ENCODE peak calls at places on chromosomes 13 and 19, in five cellular contexts. A is HEK293T, F is HepG2, E is NT2/D1, G is H1. N is an unnamed sample.

GRCh38 chr19:46618670-46619231 is 6.1 kb downstream of the PTGIR start:
- DNase-seq in A (no peak), F (no peak), E (no peak), G (no peak), N (peak)

GRCh38 chr13:74945637-74946036 is 536.3 kb downstream of the TBC1D4 start:
- DNase-seq in A (no peak), F (no peak), E (no peak), G (no peak), N (no peak)

GRCh38 chr13:52374873-52375411 is 31.0 kb downstream of the THSD1 start:
- DNase-seq in A (no peak), F (no peak), E (no peak), G (no peak), N (no peak)

GRCh38 chr19:11606484-11606883 is 9.2 kb downstream of the ZNF627 start:
- DNase-seq in A (no peak), F (no peak), E (no peak), G (no peak), N (no peak)

GRCh38 chr19:33767898-33768413 is 28.7 kb upstream of the KCTD15 start:
- DNase-seq in A (peak), F (peak), E (peak), G (peak), N (no peak)

GRCh38 chr19:51345076-51345620 is 3.2 kb upstream of the VSIG10L start:
- DNase-seq in A (no peak), F (no peak), E (no peak), G (no peak), N (no peak)

GRCh38 chr13:46373623-46374022 is 13.4 kb downstream of the RUBCNL start:
- DNase-seq in A (no peak), F (no peak), E (no peak), G (no peak), N (no peak)

GRCh38 chr13:113034451-113035208 is 65.6 kb downstream of the MCF2L start:
- DNase-seq in A (peak), F (peak), E (no peak), G (no peak), N (no peak)

GRCh38 chr13:34437873-34438272 is 504.2 kb upstream of the NBEA start:
- DNase-seq in A (no peak), F (no peak), E (no peak), G (no peak), N (no peak)

GRCh38 chr13:73303858-73304257 is 245.1 kb downstream of the KLF5 start:
- DNase-seq in A (no peak), F (no peak), E (no peak), G (peak), N (no peak)

GRCh38 chr13:85590231-85590931 is 208.8 kb downstream of the SLITRK6 start:
- DNase-seq in A (no peak), F (no peak), E (no peak), G (no peak), N (no peak)

GRCh38 chr13:41767801-41768200 is 193.1 kb downstream of the VWA8 start:
- DNase-seq in A (no peak), F (no peak), E (no peak), G (no peak), N (no peak)

GRCh38 chr19:56309511-56310185 is 5.0 kb downstream of the ZSCAN5A start:
- DNase-seq in A (peak), F (peak), E (peak), G (peak), N (no peak)

GRCh38 chr19:3708207-3708931 is at the start of gene TJP3:
- DNase-seq in A (no peak), F (peak), E (no peak), G (no peak), N (no peak)

GRCh38 chr13:72170571-72170970 is 303.6 kb upstream of the DACH1 start:
- DNase-seq in A (no peak), F (no peak), E (no peak), G (no peak), N (no peak)

GRCh38 chr19:12000152-12000981 is 35.1 kb downstream of the ZNF433 start:
- DNase-seq in A (no peak), F (no peak), E (no peak), G (no peak), N (peak)

GRCh38 chr13:102667911-102668310 is 26.9 kb downstream of the METTL21C start:
- DNase-seq in A (no peak), F (peak), E (no peak), G (no peak), N (no peak)

GRCh38 chr13:37617162-37617561 is 18.6 kb upstream of the POSTN start:
- DNase-seq in A (no peak), F (no peak), E (no peak), G (no peak), N (no peak)

GRCh38 chr13:24520733-24521132 is 8.2 kb upstream of the PARP4 start:
- DNase-seq in A (no peak), F (no peak), E (no peak), G (no peak), N (no peak)

GRCh38 chr19:49056101-49056901 is 1.2 kb downstream of the CGB7 start:
- DNase-seq in A (peak), F (peak), E (no peak), G (no peak), N (no peak)
- TF ChIP-seq SUZ12 in A (no peak), F (no peak), E (no peak), G (peak), N (peak)

GRCh38 chr13:97284558-97284957 is 62.4 kb downstream of the MBNL2 start:
- DNase-seq in A (no peak), F (no peak), E (no peak), G (no peak), N (no peak)

GRCh38 chr13:97283888-97284287 is 61.8 kb downstream of the MBNL2 start:
- DNase-seq in A (no peak), F (no peak), E (no peak), G (no peak), N (no peak)

GRCh38 chr13:97280478-97280877 is 58.3 kb downstream of the MBNL2 start:
- DNase-seq in A (no peak), F (no peak), E (no peak), G (no peak), N (no peak)

GRCh38 chr13:97281028-97281427 is 58.9 kb downstream of the MBNL2 start:
- DNase-seq in A (no peak), F (no peak), E (no peak), G (no peak), N (no peak)

GRCh38 chr13:97282705-97283104 is 60.6 kb downstream of the MBNL2 start:
- DNase-seq in A (no peak), F (no peak), E (no peak), G (no peak), N (no peak)
- TF ChIP-seq SUZ12 in A (no peak), F (no peak), E (no peak), G (no peak), N (no peak)

GRCh38 chr13:86906458-86906857 is 764.7 kb upstream of the SLITRK5 start:
- DNase-seq in A (no peak), F (no peak), E (no peak), G (no peak), N (no peak)

GRCh38 chr13:86909318-86909717 is 761.9 kb upstream of the SLITRK5 start:
- DNase-seq in A (no peak), F (no peak), E (no peak), G (no peak), N (no peak)

DNA sequence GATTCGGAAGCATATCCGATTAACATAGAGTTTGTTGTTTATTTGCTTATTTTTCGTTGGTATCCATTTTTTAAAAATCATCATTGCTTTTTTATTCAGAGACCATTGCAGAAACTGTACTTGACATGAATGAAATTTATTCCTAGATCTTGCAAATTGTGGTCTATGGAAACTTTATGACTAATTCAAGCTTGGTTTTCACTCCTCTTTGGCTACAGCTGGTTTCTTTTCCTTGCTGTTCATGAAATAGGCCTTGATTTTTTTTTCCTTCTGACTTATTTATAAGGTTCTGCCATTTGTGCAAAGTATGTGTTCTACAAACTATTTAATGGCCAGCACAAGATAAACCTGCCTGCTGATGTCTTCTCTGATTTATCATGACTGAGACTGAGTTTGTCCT is 764.1 kb upstream of the SLITRK5 start:
- DNase-seq in A (no peak), F (no peak), E (no peak), G (no peak), N (no peak)
- TF ChIP-seq SUZ12 in A (no peak), F (no peak), E (no peak), G (no peak), N (no peak)

DNA sequence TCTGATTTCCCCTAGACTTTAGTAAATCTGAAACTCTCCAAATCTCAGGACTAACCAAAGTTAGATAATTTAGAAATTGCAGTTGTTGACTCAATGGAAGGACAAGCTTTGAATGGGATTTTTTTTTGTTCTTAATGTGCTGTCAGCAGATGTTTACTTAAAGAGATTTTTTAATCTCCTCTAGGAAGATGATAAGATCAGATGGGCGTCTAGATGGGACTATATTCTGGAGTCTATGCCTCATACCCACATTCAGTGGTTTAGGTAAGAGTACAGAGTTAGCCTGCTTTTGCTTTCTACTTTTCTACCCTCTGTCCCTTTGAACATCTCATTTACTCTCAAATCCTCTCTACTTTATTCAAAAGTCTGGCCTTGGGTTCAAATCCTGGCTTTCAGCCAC is 39.3 kb downstream of the TM9SF2 start:
- DNase-seq in A (no peak), F (no peak), E (no peak), G (no peak), N (no peak)
- TF ChIP-seq SUZ12 in A (no peak), F (no peak), E (no peak), G (no peak), N (no peak)

DNA sequence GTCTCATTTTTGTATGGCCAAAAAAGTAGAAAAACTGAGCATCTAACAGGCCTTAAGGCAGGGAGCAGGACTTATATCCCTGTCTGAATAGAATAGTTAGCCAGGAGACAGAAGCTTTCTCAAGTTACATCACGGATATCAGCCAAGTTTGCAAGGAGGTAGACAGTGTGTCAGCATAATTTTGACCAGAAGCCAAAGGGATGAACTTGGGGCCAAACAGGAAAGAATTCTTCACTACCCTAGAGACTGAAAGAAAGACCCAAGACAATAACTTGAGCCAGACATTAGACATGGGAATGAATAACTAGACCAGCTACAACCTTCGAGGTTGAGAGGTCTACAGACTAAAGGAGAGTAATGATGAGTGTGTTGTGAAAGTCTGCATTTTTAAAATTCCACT is 48.1 kb upstream of the PCDH9 start:
- DNase-seq in A (no peak), F (no peak), E (no peak), G (no peak), N (no peak)
- TF ChIP-seq SUZ12 in A (no peak), F (no peak), E (no peak), G (no peak), N (no peak)

DNA sequence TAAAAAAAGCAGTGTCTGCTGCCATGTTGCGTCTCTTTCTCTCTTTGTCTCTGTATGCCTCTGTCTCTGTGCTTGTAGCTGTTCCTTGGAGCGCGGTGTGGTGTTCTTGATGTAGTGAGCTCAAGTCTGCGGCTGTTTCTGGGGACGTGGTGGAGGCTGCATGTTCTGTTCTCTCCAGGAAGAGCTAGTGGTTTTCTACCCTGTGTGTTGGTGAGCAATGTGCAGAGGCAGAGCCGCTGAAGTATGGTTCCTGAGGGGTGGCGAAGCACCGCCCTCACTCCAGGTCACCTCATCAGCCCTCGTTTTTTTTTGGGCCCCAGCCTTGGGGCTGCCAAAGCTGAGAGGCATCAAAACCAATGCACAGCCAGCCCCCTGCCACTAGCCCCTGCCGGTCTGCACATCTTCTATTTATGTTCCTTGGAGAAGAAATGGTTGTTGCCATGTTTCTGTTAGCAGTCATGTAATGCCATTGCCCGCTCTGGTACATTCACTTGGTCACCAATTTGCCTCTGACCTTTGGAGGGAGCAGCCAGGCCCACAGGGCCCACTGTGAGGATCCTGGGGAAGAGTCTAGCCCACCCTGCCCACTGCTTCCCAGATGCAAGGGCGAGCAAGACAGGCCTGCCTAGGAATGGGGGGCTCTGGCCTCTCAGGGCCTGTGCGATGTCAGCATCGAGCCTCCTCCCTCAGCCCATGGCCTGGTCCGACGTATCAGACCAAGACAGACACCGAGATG is 7.2 kb downstream of the HNRNPL start:
- DNase-seq in A (no peak), F (no peak), E (no peak), G (no peak), N (no peak)
- TF ChIP-seq SUZ12 in A (no peak), F (no peak), E (no peak), G (no peak), N (no peak)

GRCh38 chr19:44927746-44928145 is 13.3 kb downstream of the APOC1 start:
- DNase-seq in A (no peak), F (no peak), E (no peak), G (no peak), N (no peak)
- TF ChIP-seq SUZ12 in A (no peak), F (no peak), E (no peak), G (no peak), N (no peak)

N was measured in GM12878.